ENCODE peak calls at places on chromosomes 3 and 15, in five cellular contexts. One of them, this sample, is unnamed.

GRCh38 chr3:116067275-116067674 is 378.0 kb downstream of the LSAMP start:
- DNase-seq in PC-3: no peak
- DNase-seq in pancreas: no peak
- DNase-seq in HepG2: no peak
- DNase-seq in dorsolateral prefrontal cortex: no peak
- DNase-seq in this sample: no peak

GRCh38 chr3:109234300-109234699 is 82.0 kb downstream of the DPPA2 start:
- DNase-seq in dorsolateral prefrontal cortex: no peak
- DNase-seq in HepG2: no peak
- DNase-seq in pancreas: no peak
- DNase-seq in PC-3: no peak
- DNase-seq in this sample: no peak

GRCh38 chr3:46864051-46864881 is 1.0 kb upstream of the MYL3 start:
- DNase-seq in HepG2: no peak
- DNase-seq in PC-3: no peak
- DNase-seq in pancreas: no peak
- DNase-seq in dorsolateral prefrontal cortex: no peak
- DNase-seq in this sample: no peak

GRCh38 chr3:13317596-13318320 is 102.4 kb downstream of the NUP210 start:
- DNase-seq in HepG2: no peak
- DNase-seq in pancreas: no peak
- DNase-seq in PC-3: no peak
- DNase-seq in dorsolateral prefrontal cortex: peak
- DNase-seq in this sample: no peak

GRCh38 chr3:141266797-141267555 is 35.4 kb downstream of the PXYLP1 start:
- DNase-seq in dorsolateral prefrontal cortex: no peak
- DNase-seq in pancreas: no peak
- DNase-seq in HepG2: no peak
- DNase-seq in PC-3: no peak
- DNase-seq in this sample: no peak

GRCh38 chr3:177590826-177591225 is 393.5 kb upstream of the TBL1XR1 start:
- DNase-seq in dorsolateral prefrontal cortex: no peak
- DNase-seq in HepG2: no peak
- DNase-seq in PC-3: no peak
- DNase-seq in pancreas: no peak
- DNase-seq in this sample: no peak

GRCh38 chr3:65005481-65005880 is 317.7 kb upstream of the ADAMTS9 start:
- DNase-seq in pancreas: no peak
- DNase-seq in dorsolateral prefrontal cortex: no peak
- DNase-seq in HepG2: no peak
- DNase-seq in PC-3: no peak
- DNase-seq in this sample: no peak

GRCh38 chr3:58388550-58389061 is 45.0 kb downstream of the PDHB start:
- DNase-seq in HepG2: peak
- DNase-seq in pancreas: no peak
- DNase-seq in PC-3: peak
- DNase-seq in dorsolateral prefrontal cortex: no peak
- DNase-seq in this sample: no peak

GRCh38 chr15:50824507-50824906 is 59.0 kb upstream of the SPPL2A start:
- DNase-seq in HepG2: no peak
- DNase-seq in PC-3: no peak
- DNase-seq in pancreas: no peak
- DNase-seq in dorsolateral prefrontal cortex: no peak
- DNase-seq in this sample: no peak

GRCh38 chr3:139546772-139547171 is 7.2 kb upstream of the RBP1 start:
- DNase-seq in dorsolateral prefrontal cortex: no peak
- DNase-seq in PC-3: no peak
- DNase-seq in HepG2: no peak
- DNase-seq in pancreas: peak
- DNase-seq in this sample: no peak

GRCh38 chr3:177824190-177824786 is 627.0 kb upstream of the TBL1XR1 start:
- DNase-seq in pancreas: peak
- DNase-seq in HepG2: peak
- DNase-seq in dorsolateral prefrontal cortex: no peak
- DNase-seq in PC-3: peak
- DNase-seq in this sample: no peak

GRCh38 chr15:51129513-51130197 is 34.9 kb upstream of the TNFAIP8L3 start:
- DNase-seq in PC-3: no peak
- DNase-seq in pancreas: no peak
- DNase-seq in dorsolateral prefrontal cortex: no peak
- DNase-seq in HepG2: no peak
- DNase-seq in this sample: no peak

GRCh38 chr3:26596325-26596724 is 26.2 kb upstream of the LRRC3B start:
- DNase-seq in PC-3: no peak
- DNase-seq in pancreas: no peak
- DNase-seq in HepG2: no peak
- DNase-seq in dorsolateral prefrontal cortex: no peak
- DNase-seq in this sample: no peak

GRCh38 chr3:99920530-99921376 is 103.1 kb downstream of the CMSS1 start:
- DNase-seq in dorsolateral prefrontal cortex: peak
- DNase-seq in PC-3: peak
- DNase-seq in pancreas: peak
- DNase-seq in HepG2: peak
- DNase-seq in this sample: no peak

GRCh38 chr3:61417352-61417751 is 144.0 kb upstream of the PTPRG start:
- DNase-seq in dorsolateral prefrontal cortex: no peak
- DNase-seq in PC-3: no peak
- DNase-seq in pancreas: no peak
- DNase-seq in HepG2: no peak
- DNase-seq in this sample: no peak

GRCh38 chr3:46676601-46677071 is 16.8 kb downstream of the ALS2CL start:
- DNase-seq in HepG2: no peak
- DNase-seq in PC-3: no peak
- DNase-seq in dorsolateral prefrontal cortex: no peak
- DNase-seq in pancreas: no peak
- DNase-seq in this sample: no peak

GRCh38 chr3:14876942-14877341 is 58.2 kb downstream of the FGD5 start:
- DNase-seq in pancreas: peak
- DNase-seq in PC-3: peak
- DNase-seq in HepG2: no peak
- DNase-seq in dorsolateral prefrontal cortex: no peak
- DNase-seq in this sample: no peak

GRCh38 chr15:90986790-90987507 is 7.4 kb downstream of the PRC1 start:
- DNase-seq in HepG2: no peak
- DNase-seq in PC-3: no peak
- DNase-seq in dorsolateral prefrontal cortex: no peak
- DNase-seq in pancreas: no peak
- DNase-seq in this sample: no peak

GRCh38 chr15:39908186-39908585 is 11.9 kb downstream of the GPR176 start:
- DNase-seq in pancreas: no peak
- DNase-seq in PC-3: peak
- DNase-seq in dorsolateral prefrontal cortex: no peak
- DNase-seq in HepG2: no peak
- DNase-seq in this sample: no peak

GRCh38 chr3:89851974-89852621 is 744.7 kb downstream of the EPHA3 start:
- DNase-seq in PC-3: peak
- DNase-seq in pancreas: peak
- DNase-seq in HepG2: peak
- DNase-seq in dorsolateral prefrontal cortex: no peak
- DNase-seq in this sample: peak

GRCh38 chr3:115838786-115839185 is 215.5 kb downstream of the GAP43 start:
- DNase-seq in HepG2: no peak
- DNase-seq in pancreas: no peak
- DNase-seq in PC-3: no peak
- DNase-seq in dorsolateral prefrontal cortex: no peak
- DNase-seq in this sample: no peak

GRCh38 chr15:67125589-67126502 is 60.4 kb downstream of the SMAD3 start:
- DNase-seq in HepG2: no peak
- DNase-seq in pancreas: peak
- DNase-seq in PC-3: peak
- DNase-seq in dorsolateral prefrontal cortex: no peak
- DNase-seq in this sample: no peak

GRCh38 chr15:55991841-55992768 is 1.3 kb downstream of the NEDD4 start:
- DNase-seq in pancreas: no peak
- DNase-seq in PC-3: no peak
- DNase-seq in HepG2: no peak
- DNase-seq in dorsolateral prefrontal cortex: no peak
- DNase-seq in this sample: no peak

GRCh38 chr15:78033864-78034263 is 43.6 kb downstream of the TBC1D2B start:
- DNase-seq in HepG2: no peak
- DNase-seq in pancreas: no peak
- DNase-seq in PC-3: no peak
- DNase-seq in dorsolateral prefrontal cortex: no peak
- DNase-seq in this sample: no peak

GRCh38 chr3:146550743-146551510 is 6.5 kb upstream of the PLSCR1 start:
- DNase-seq in PC-3: peak
- DNase-seq in pancreas: no peak
- DNase-seq in HepG2: no peak
- DNase-seq in dorsolateral prefrontal cortex: no peak
- DNase-seq in this sample: no peak

GRCh38 chr3:187973977-187974856 is 179.7 kb upstream of the LPP start:
- DNase-seq in dorsolateral prefrontal cortex: no peak
- DNase-seq in pancreas: no peak
- DNase-seq in HepG2: no peak
- DNase-seq in PC-3: no peak
- DNase-seq in this sample: no peak

GRCh38 chr15:57731543-57732103 is 25.1 kb downstream of the POLR2M start:
- DNase-seq in dorsolateral prefrontal cortex: no peak
- DNase-seq in pancreas: no peak
- DNase-seq in HepG2: no peak
- DNase-seq in PC-3: no peak
- DNase-seq in this sample: no peak

GRCh38 chr3:29335921-29336320 is 55.0 kb downstream of the RBMS3 start:
- DNase-seq in PC-3: no peak
- DNase-seq in dorsolateral prefrontal cortex: no peak
- DNase-seq in pancreas: no peak
- DNase-seq in HepG2: no peak
- DNase-seq in this sample: no peak
- H3K27ac ChIP-seq in PC-3: peak
- H3K27ac ChIP-seq in dorsolateral prefrontal cortex: no peak
- H3K27ac ChIP-seq in pancreas: peak
- H3K27ac ChIP-seq in HepG2: no peak
- H3K27ac ChIP-seq in this sample: no peak

GRCh38 chr15:41079717-41080116 is 36.4 kb downstream of the INO80 start:
- DNase-seq in PC-3: no peak
- DNase-seq in pancreas: no peak
- DNase-seq in dorsolateral prefrontal cortex: no peak
- DNase-seq in HepG2: no peak
- DNase-seq in this sample: no peak

GRCh38 chr15:41085029-41085428 is 31.1 kb downstream of the INO80 start:
- DNase-seq in pancreas: no peak
- DNase-seq in dorsolateral prefrontal cortex: no peak
- DNase-seq in HepG2: no peak
- DNase-seq in PC-3: no peak
- DNase-seq in this sample: no peak

GRCh38 chr15:41078125-41078524 is 38.0 kb downstream of the INO80 start:
- DNase-seq in PC-3: no peak
- DNase-seq in pancreas: no peak
- DNase-seq in dorsolateral prefrontal cortex: no peak
- DNase-seq in HepG2: no peak
- DNase-seq in this sample: no peak

DNA sequence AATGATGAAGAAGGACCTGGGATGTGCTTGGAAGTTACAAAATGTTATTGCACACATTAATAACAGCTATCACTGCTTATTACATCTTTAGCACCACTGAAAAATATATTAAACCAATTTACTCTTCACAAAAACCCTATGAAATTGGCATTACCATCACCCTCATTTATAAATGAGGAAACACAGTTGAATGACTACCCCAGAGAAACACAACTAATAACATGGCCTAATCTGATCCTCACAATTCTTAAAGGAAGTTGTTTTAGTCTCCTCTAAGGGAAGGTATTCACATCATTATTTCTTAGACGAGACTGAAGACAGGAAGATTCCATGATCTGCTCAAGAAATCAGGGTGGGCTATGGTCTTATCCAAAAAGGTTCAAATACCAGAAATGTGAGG is 35.9 kb downstream of the INO80 start:
- DNase-seq in HepG2: no peak
- DNase-seq in dorsolateral prefrontal cortex: no peak
- DNase-seq in pancreas: no peak
- DNase-seq in PC-3: no peak
- DNase-seq in this sample: no peak
- H3K27ac ChIP-seq in HepG2: no peak
- H3K27ac ChIP-seq in dorsolateral prefrontal cortex: no peak
- H3K27ac ChIP-seq in pancreas: no peak
- H3K27ac ChIP-seq in PC-3: no peak
- H3K27ac ChIP-seq in this sample: no peak

GRCh38 chr3:20136231-20136630 is 49.8 kb downstream of the SGO1 start:
- DNase-seq in PC-3: peak
- DNase-seq in dorsolateral prefrontal cortex: no peak
- DNase-seq in HepG2: no peak
- DNase-seq in pancreas: no peak
- DNase-seq in this sample: no peak

GRCh38 chr3:20141841-20142240 is 44.2 kb downstream of the SGO1 start:
- DNase-seq in PC-3: no peak
- DNase-seq in pancreas: no peak
- DNase-seq in HepG2: no peak
- DNase-seq in dorsolateral prefrontal cortex: peak
- DNase-seq in this sample: peak

GRCh38 chr3:20141306-20141705 is 44.7 kb downstream of the SGO1 start:
- DNase-seq in dorsolateral prefrontal cortex: no peak
- DNase-seq in pancreas: no peak
- DNase-seq in PC-3: no peak
- DNase-seq in HepG2: no peak
- DNase-seq in this sample: no peak

GRCh38 chr3:20140881-20141280 is 45.1 kb downstream of the SGO1 start:
- DNase-seq in PC-3: no peak
- DNase-seq in HepG2: no peak
- DNase-seq in pancreas: no peak
- DNase-seq in dorsolateral prefrontal cortex: no peak
- DNase-seq in this sample: no peak

DNA sequence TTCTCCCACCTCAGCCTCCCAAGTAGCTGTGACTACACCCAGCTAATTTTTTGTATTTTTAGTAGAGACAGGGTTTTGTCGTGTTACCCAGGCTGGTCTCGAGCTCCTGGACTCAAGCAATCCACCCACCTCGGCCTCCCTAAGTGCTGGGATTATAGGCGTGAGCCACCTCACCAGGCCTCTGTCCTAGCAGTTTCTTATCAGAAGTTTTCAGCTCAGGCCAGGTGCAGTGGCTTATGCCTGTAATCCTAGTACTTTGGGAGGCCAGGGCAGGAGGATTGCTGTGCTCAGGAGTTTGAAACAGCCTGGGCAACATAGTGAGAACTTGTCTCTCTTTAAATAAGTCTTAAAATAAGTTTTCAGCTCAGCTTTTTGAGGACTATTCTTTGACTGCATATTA is 48.4 kb downstream of the SGO1 start:
- DNase-seq in pancreas: no peak
- DNase-seq in HepG2: no peak
- DNase-seq in PC-3: no peak
- DNase-seq in dorsolateral prefrontal cortex: no peak
- DNase-seq in this sample: no peak
- H3K27ac ChIP-seq in pancreas: no peak
- H3K27ac ChIP-seq in HepG2: no peak
- H3K27ac ChIP-seq in PC-3: no peak
- H3K27ac ChIP-seq in dorsolateral prefrontal cortex: no peak
- H3K27ac ChIP-seq in this sample: no peak

DNA sequence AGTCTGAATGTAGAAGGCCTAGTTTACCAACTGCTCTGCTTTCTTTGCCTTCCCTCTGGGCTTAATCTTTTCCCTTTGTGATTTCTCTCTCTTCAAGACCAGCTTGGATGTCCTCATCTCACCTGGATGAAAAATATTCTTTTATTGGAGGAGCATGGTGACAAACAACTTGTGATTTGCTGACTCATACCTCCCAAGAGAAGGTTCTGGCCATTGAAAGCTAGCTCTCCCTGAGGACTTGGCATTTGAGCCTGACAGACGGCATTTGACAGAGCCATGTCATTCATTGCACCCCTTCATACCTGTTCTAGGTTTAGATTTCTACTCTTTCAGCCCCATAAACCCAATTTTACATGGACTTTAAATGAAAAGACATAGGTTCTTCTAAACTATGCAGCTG is 33.3 kb downstream of the ATG7 start:
- DNase-seq in HepG2: no peak
- DNase-seq in dorsolateral prefrontal cortex: no peak
- DNase-seq in pancreas: no peak
- DNase-seq in PC-3: peak
- DNase-seq in this sample: no peak
- H3K27ac ChIP-seq in HepG2: no peak
- H3K27ac ChIP-seq in dorsolateral prefrontal cortex: no peak
- H3K27ac ChIP-seq in pancreas: no peak
- H3K27ac ChIP-seq in PC-3: peak
- H3K27ac ChIP-seq in this sample: no peak